ENCODE peak calls at places on chromosome 22, in ten cellular contexts. V is GM23338, G is keratinocyte, Z is epithelial cell of esophagus, E is uterus, M is mammary epithelial cell, O is GM13976, Q is glutamatergic neuron, N is heart left ventricle, C is fibroblast of pulmonary artery. R is an unnamed sample.

GRCh38 chr22:48261048-48261621 is 1498.7 kb downstream of the TBC1D22A start:
- DNase-seq in V (no peak), C (no peak), M (no peak), G (no peak), Z (no peak), E (no peak), N (no peak), O (no peak), Q (no peak), R (no peak)

GRCh38 chr22:38872831-38873248 is 824 bp upstream of the CBX6 start:
- DNase-seq in N (peak), G (no peak), Z (no peak), V (peak), E (peak), C (peak), Q (peak), M (no peak), O (no peak), R (peak)

GRCh38 chr22:36510384-36510783 is 3.5 kb upstream of the FOXRED2 start:
- DNase-seq in Z (peak), C (no peak), M (no peak), E (no peak), O (no peak), Q (no peak), N (no peak), V (no peak), G (no peak), R (no peak)

GRCh38 chr22:44309137-44309536 is 3.6 kb downstream of the SHISAL1 start:
- DNase-seq in M (peak), C (peak), N (no peak), E (peak), Q (no peak), G (peak), V (no peak), O (no peak), Z (peak), R (no peak)

GRCh38 chr22:26547426-26547825 is 35.2 kb upstream of the TFIP11 start:
- DNase-seq in C (no peak), E (no peak), N (no peak), V (no peak), Q (no peak), M (peak), O (no peak), G (peak), Z (peak), R (no peak)

GRCh38 chr22:43900206-43900605 is 8.4 kb upstream of the PNPLA5 start:
- DNase-seq in Q (no peak), C (no peak), E (no peak), V (no peak), G (no peak), N (no peak), Z (no peak), O (no peak), M (no peak), R (no peak)

GRCh38 chr22:49186756-49187155 is 640.9 kb downstream of the BRD1 start:
- DNase-seq in Z (no peak), V (no peak), N (no peak), G (no peak), E (no peak), O (no peak), C (no peak), M (no peak), Q (no peak), R (no peak)

GRCh38 chr22:27391092-27391770 is 410.3 kb downstream of the MN1 start:
- DNase-seq in O (no peak), V (peak), G (no peak), E (peak), Q (no peak), N (peak), M (no peak), Z (no peak), C (peak), R (no peak)

GRCh38 chr22:50403701-50404101 is 60.6 kb downstream of the PPP6R2 start:
- DNase-seq in M (no peak), Q (no peak), Z (no peak), E (peak), N (peak), O (no peak), V (no peak), G (no peak), C (peak), R (no peak)

GRCh38 chr22:30423296-30423958 is 2.1 kb upstream of the MTFP1 start:
- DNase-seq in Z (peak), G (no peak), C (no peak), M (peak), V (peak), Q (peak), N (peak), O (no peak), E (no peak), R (no peak)

GRCh38 chr22:33213383-33214075 is 155.3 kb upstream of the SYN3 start:
- DNase-seq in G (no peak), Z (no peak), M (no peak), C (no peak), O (no peak), E (no peak), N (no peak), V (no peak), Q (no peak), R (no peak)

GRCh38 chr22:33204408-33204807 is 146.2 kb upstream of the SYN3 start:
- DNase-seq in E (no peak), C (no peak), Z (no peak), V (no peak), N (no peak), G (no peak), M (no peak), O (no peak), Q (no peak), R (no peak)

GRCh38 chr22:33210129-33210784 is 152.1 kb upstream of the SYN3 start:
- DNase-seq in M (peak), E (no peak), O (peak), Z (peak), N (no peak), G (no peak), C (peak), Q (peak), V (peak), R (peak)
- TF ChIP-seq CTCF in M (peak), E (peak), O (peak), Z (peak), N (peak), G (peak), C (peak), Q (peak), V (peak), R (peak)

GRCh38 chr22:45997077-45997774 is 20.3 kb upstream of the WNT7B start:
- DNase-seq in Z (peak), E (peak), C (peak), N (peak), G (no peak), Q (no peak), V (peak), O (no peak), M (peak), R (no peak)

GRCh38 chr22:45997775-45998637 is 21.0 kb upstream of the WNT7B start:
- DNase-seq in Z (no peak), G (no peak), M (no peak), E (no peak), O (no peak), V (no peak), C (no peak), N (peak), Q (no peak), R (no peak)

GRCh38 chr22:45995405-45996101 is 18.6 kb upstream of the WNT7B start:
- DNase-seq in M (no peak), N (peak), G (no peak), Q (peak), Z (no peak), O (no peak), V (no peak), E (no peak), C (no peak), R (no peak)

GRCh38 chr22:45994516-45995404 is 17.8 kb upstream of the WNT7B start:
- DNase-seq in V (peak), M (peak), N (peak), G (no peak), C (peak), E (peak), O (peak), Z (peak), Q (peak), R (peak)

GRCh38 chr22:45996241-45997076 is 19.5 kb upstream of the WNT7B start:
- DNase-seq in M (no peak), Q (no peak), Z (no peak), C (peak), O (peak), G (no peak), V (no peak), N (peak), E (peak), R (no peak)
- TF ChIP-seq CTCF in M (no peak), Q (no peak), Z (no peak), C (no peak), O (no peak), G (no peak), V (no peak), N (no peak), E (no peak), R (no peak)

DNA sequence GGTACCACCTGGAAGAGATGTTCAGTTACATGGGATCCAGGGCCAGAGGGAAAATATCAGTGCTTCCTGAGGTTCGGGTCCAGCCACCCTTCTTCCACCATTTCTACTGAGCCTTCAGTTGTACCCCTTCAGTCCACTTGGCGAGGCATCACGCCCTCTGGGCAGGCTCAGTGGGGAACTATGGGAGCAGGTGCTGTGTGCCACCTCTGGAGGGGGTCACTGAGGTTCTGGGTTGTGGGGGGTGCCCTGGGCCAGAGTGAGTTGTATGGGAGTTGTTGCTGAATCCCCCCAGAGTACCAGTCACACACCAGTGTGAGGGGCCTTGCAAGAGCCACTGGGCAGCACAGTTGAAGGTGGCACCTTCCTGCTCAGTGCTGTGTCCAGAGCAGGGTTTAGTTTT is 2.7 kb upstream of the SREBF2 start:
- DNase-seq in C (no peak), N (no peak), Z (no peak), V (no peak), Q (no peak), M (no peak), E (no peak), G (no peak), O (no peak), R (no peak)
- TF ChIP-seq CTCF in C (no peak), N (no peak), Z (no peak), V (peak), Q (no peak), M (no peak), E (no peak), G (no peak), O (no peak), R (no peak)

GRCh38 chr22:42177891-42178336 is 47.3 kb upstream of the CYP2D6 start:
- DNase-seq in O (no peak), N (no peak), M (no peak), V (no peak), E (no peak), Z (no peak), C (no peak), G (no peak), Q (no peak), R (no peak)
- TF ChIP-seq CTCF in O (no peak), N (no peak), M (no peak), V (no peak), E (no peak), Z (no peak), C (no peak), G (no peak), Q (no peak), R (no peak)

GRCh38 chr22:47213571-47214230 is 451.3 kb downstream of the TBC1D22A start:
- DNase-seq in E (no peak), N (no peak), Q (no peak), O (peak), M (no peak), G (no peak), V (peak), C (peak), Z (no peak), R (no peak)
- TF ChIP-seq CTCF in E (no peak), N (peak), Q (no peak), O (peak), M (no peak), G (peak), V (peak), C (peak), Z (no peak), R (peak)

DNA sequence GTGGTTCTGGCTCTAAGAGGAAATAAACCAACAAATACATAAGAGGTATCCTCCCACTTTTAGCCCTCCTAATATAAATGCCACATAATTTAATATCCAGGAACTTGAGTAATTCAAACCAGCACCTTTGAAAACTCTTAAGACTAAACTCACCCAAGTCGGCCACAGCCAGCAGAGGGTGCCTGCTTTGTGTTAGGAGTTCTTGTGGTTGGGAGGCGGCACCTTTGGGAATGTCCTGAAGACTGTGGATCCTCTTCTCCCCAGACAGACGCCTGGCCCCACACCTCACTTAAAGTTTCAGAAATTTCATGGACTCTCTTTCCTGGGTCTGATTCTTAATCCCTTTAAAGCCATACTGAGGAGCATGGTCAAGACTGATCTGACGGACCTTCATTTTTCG is 169.0 kb downstream of the TBC1D22A start:
- DNase-seq in N (no peak), V (peak), G (no peak), M (peak), O (no peak), Q (no peak), E (no peak), C (peak), Z (peak), R (no peak)
- TF ChIP-seq CTCF in N (no peak), V (peak), G (peak), M (no peak), O (no peak), Q (no peak), E (no peak), C (peak), Z (peak), R (no peak)

R was measured in neural crest cell.